ENCODE peak calls at places on chromosomes 13 and 19, in five cellular contexts. L is AG09309, O is globus pallidus, V is T-helper 1 cell, B is mammary epithelial cell. R is an unnamed sample.

GRCh38 chr19:16799740-16800139 is 29.5 kb upstream of the SIN3B start:
- DNase-seq in L (no peak), O (no peak), V (no peak), B (no peak), R (no peak)

GRCh38 chr19:54541712-54542111 is 31.9 kb upstream of the LILRA2 start:
- DNase-seq in L (no peak), V (no peak), B (no peak), O (no peak), R (no peak)

GRCh38 chr13:23674795-23675640 is 104.8 kb downstream of the TNFRSF19 start:
- DNase-seq in B (peak), V (no peak), O (no peak), L (peak), R (peak)

GRCh38 chr19:54035215-54036178 is 28.2 kb downstream of the VSTM1 start:
- DNase-seq in B (peak), V (no peak), L (peak), O (no peak), R (peak)

GRCh38 chr13:25608181-25608580 is 236.4 kb downstream of the ATP8A2 start:
- DNase-seq in O (no peak), L (no peak), B (no peak), V (no peak), R (no peak)

GRCh38 chr13:40024962-40025714 is 369.7 kb downstream of the COG6 start:
- DNase-seq in B (no peak), L (no peak), O (no peak), V (no peak), R (no peak)

GRCh38 chr19:2491130-2491801 is 15.3 kb downstream of the GADD45B start:
- DNase-seq in O (no peak), V (no peak), L (peak), B (peak), R (peak)

GRCh38 chr19:23222998-23223652 is 27.1 kb downstream of the ZNF724 start:
- DNase-seq in V (no peak), B (peak), L (no peak), O (no peak), R (no peak)

GRCh38 chr13:42380420-42381164 is 108.6 kb downstream of the AKAP11 start:
- DNase-seq in B (no peak), L (no peak), O (no peak), V (no peak), R (no peak)

GRCh38 chr13:110382229-110382628 is 75.1 kb downstream of the COL4A2 start:
- DNase-seq in V (no peak), B (peak), O (no peak), L (no peak), R (no peak)

GRCh38 chr19:19956431-19957075 is 55.8 kb downstream of the ZNF93 start:
- DNase-seq in O (peak), V (no peak), B (no peak), L (no peak), R (no peak)

GRCh38 chr19:17091758-17092333 is 16.3 kb downstream of the MYO9B start:
- DNase-seq in V (no peak), L (no peak), B (no peak), O (peak), R (no peak)

GRCh38 chr13:38670627-38671026 is 16.2 kb upstream of the FREM2 start:
- DNase-seq in O (no peak), B (peak), L (no peak), V (no peak), R (no peak)

GRCh38 chr19:15197275-15198005 is 3.4 kb downstream of the NOTCH3 start:
- DNase-seq in O (no peak), V (no peak), L (no peak), B (no peak), R (no peak)

GRCh38 chr13:32265726-32266125 is 49.4 kb downstream of the ZAR1L start:
- DNase-seq in V (no peak), B (no peak), L (no peak), O (no peak), R (no peak)

GRCh38 chr13:67048084-67048792 is 181.9 kb downstream of the PCDH9 start:
- DNase-seq in O (no peak), B (peak), L (no peak), V (no peak), R (peak)

GRCh38 chr13:95261956-95262355 is 39.3 kb downstream of the ABCC4 start:
- DNase-seq in O (no peak), B (no peak), L (no peak), V (no peak), R (no peak)

GRCh38 chr13:110125157-110125556 is 181.8 kb downstream of the COL4A1 start:
- DNase-seq in L (no peak), O (no peak), V (no peak), B (no peak), R (no peak)

GRCh38 chr19:14978377-14978776 is 1.3 kb downstream of the SLC1A6 start:
- DNase-seq in B (peak), L (no peak), V (no peak), O (no peak), R (no peak)

GRCh38 chr19:39539165-39539518 is 819 bp downstream of the EID2 start:
- DNase-seq in O (no peak), V (no peak), L (no peak), B (peak), R (no peak)

GRCh38 chr19:19552811-19553210 is 14.7 kb downstream of the CILP2 start:
- DNase-seq in B (no peak), O (no peak), V (no peak), L (no peak), R (no peak)

GRCh38 chr13:61695147-61695546 is 279.5 kb upstream of the PCDH20 start:
- DNase-seq in V (no peak), O (no peak), B (no peak), L (no peak), R (no peak)

GRCh38 chr19:19121371-19121770 is 16.9 kb downstream of the TMEM161A start:
- DNase-seq in B (no peak), O (no peak), V (no peak), L (no peak), R (no peak)

GRCh38 chr13:62375653-62376052 is 960.0 kb upstream of the PCDH20 start:
- DNase-seq in O (no peak), V (no peak), L (no peak), B (no peak), R (no peak)

GRCh38 chr19:39858541-39858940 is 12.4 kb upstream of the FBL start:
- DNase-seq in V (no peak), L (no peak), O (no peak), B (no peak), R (no peak)

GRCh38 chr19:16361254-16361653 is 36.6 kb downstream of the KLF2 start:
- DNase-seq in O (peak), L (no peak), B (no peak), V (no peak), R (no peak)